ENCODE peak calls at places on chromosomes 13 and 19, in four cellular contexts. G is natural killer cell; O is effector memory CD8-positive, alpha-beta T cell; M is body of pancreas. W is an unnamed sample.

GRCh38 chr19:5987077-5987818 is 9.3 kb upstream of the RANBP3 start:
- ATAC-seq in M (peak; percentile 89), G (peak; percentile 89), O (peak; percentile 70), W (peak; percentile 63)

GRCh38 chr13:68970532-68970931 is 1137.1 kb upstream of the ATXN8OS start:
- ATAC-seq in O (no peak), G (no peak), M (no peak), W (no peak)

GRCh38 chr13:73248711-73249580 is 190.1 kb downstream of the KLF5 start:
- ATAC-seq in O (no peak), M (peak; percentile 99), G (no peak), W (no peak)

GRCh38 chr19:50890422-50891252 is 17.4 kb downstream of the KLK2 start:
- ATAC-seq in O (no peak), M (no peak), G (no peak), W (peak; percentile 53)

GRCh38 chr19:6737873-6738725 is 719 bp upstream of the GPR108 start:
- ATAC-seq in O (peak; percentile 9), M (peak; percentile 20), G (peak; percentile 8), W (peak; percentile 20)

GRCh38 chr19:33755314-33756020 is 41.2 kb upstream of the KCTD15 start:
- ATAC-seq in G (no peak), M (no peak), O (no peak), W (no peak)

GRCh38 chr13:25371608-25372274 is at the start of gene ATP8A2:
- ATAC-seq in O (no peak), M (peak; percentile 9), G (no peak), W (no peak)

GRCh38 chr13:21219044-21219381 is 42.6 kb downstream of the MRPL57 start:
- ATAC-seq in G (no peak), M (no peak), O (no peak), W (no peak)

GRCh38 chr13:50378513-50378970 is 363.3 kb downstream of the KCNRG start:
- ATAC-seq in G (no peak), M (no peak), O (no peak), W (no peak)

GRCh38 chr19:10079031-10079453 is 7.1 kb upstream of the SHFL start:
- ATAC-seq in G (no peak), O (no peak), M (peak; percentile 91), W (no peak)

GRCh38 chr19:34990578-34991192 is 9.4 kb upstream of the GRAMD1A start:
- ATAC-seq in G (no peak), O (no peak), M (no peak), W (peak; percentile 84)

GRCh38 chr19:50705422-50706019 is 14.1 kb downstream of the SHANK1 start:
- ATAC-seq in O (peak; percentile 32), G (peak; percentile 86), M (no peak), W (peak; percentile 45)

GRCh38 chr13:98309569-98310335 is 132.7 kb upstream of the RNF113B start:
- ATAC-seq in M (no peak), O (no peak), G (no peak), W (no peak)

GRCh38 chr19:3618144-3618810 is 8.3 kb downstream of the CACTIN start:
- ATAC-seq in G (peak; percentile 85), O (peak; percentile 56), M (peak; percentile 60), W (peak; percentile 77)

GRCh38 chr13:45194081-45194939 is 6.5 kb downstream of the KCTD4 start:
- ATAC-seq in O (no peak), M (peak; percentile 74), G (no peak), W (no peak)

GRCh38 chr13:100131863-100132574 is 43.1 kb downstream of the PCCA start:
- ATAC-seq in M (no peak), O (no peak), G (peak; percentile 31), W (peak; percentile 99)

GRCh38 chr13:24340608-24340955 is 31.2 kb downstream of the C1QTNF9 start:
- ATAC-seq in O (no peak), M (no peak), G (no peak), W (no peak)

GRCh38 chr13:42728507-42729180 is 52.7 kb upstream of the FAM216B start:
- ATAC-seq in M (no peak), O (no peak), G (no peak), W (no peak)

GRCh38 chr13:95237310-95237870 is 63.9 kb downstream of the ABCC4 start:
- ATAC-seq in G (no peak), O (no peak), M (no peak), W (no peak)

GRCh38 chr13:51905787-51906186 is 44.0 kb downstream of the CCDC70 start:
- ATAC-seq in M (no peak), G (no peak), O (no peak), W (no peak)

GRCh38 chr19:49492573-49493411 is 3.4 kb upstream of the RPS11 start:
- ATAC-seq in M (no peak), G (no peak), O (no peak), W (no peak)

GRCh38 chr13:111344471-111345191 is 24.2 kb downstream of the TEX29 start:
- ATAC-seq in G (no peak), O (no peak), M (no peak), W (no peak)

GRCh38 chr13:83162493-83162892 is 719.8 kb downstream of the SLITRK1 start:
- ATAC-seq in O (no peak), M (no peak), G (no peak), W (no peak)

GRCh38 chr13:28219408-28220099 is 81.2 kb downstream of the PAN3 start:
- ATAC-seq in O (no peak), G (no peak), M (no peak), W (peak; percentile 19)

GRCh38 chr19:6970478-6970877 is 50.8 kb downstream of the MBD3L2B start:
- ATAC-seq in M (no peak), O (no peak), G (no peak), W (peak; percentile 43)

GRCh38 chr19:37014456-37014855 is 63.8 kb upstream of the ZNF420 start:
- ATAC-seq in G (no peak), O (no peak), M (no peak), W (no peak)

GRCh38 chr13:98143157-98143553 is 261 bp downstream of the FARP1 start:
- ATAC-seq in M (peak; percentile 23), O (no peak), G (no peak), W (no peak)

GRCh38 chr13:35833031-35833430 is 298.2 kb downstream of the DCLK1 start:
- ATAC-seq in M (no peak), G (no peak), O (no peak), W (no peak)

GRCh38 chr13:100625447-100625846 is 36.9 kb upstream of the GGACT start:
- ATAC-seq in O (no peak), G (no peak), M (no peak), W (no peak)

GRCh38 chr13:52809310-52809769 is 39.1 kb downstream of the PCDH8 start:
- ATAC-seq in O (no peak), M (peak; percentile 70), G (peak; percentile 55), W (peak; percentile 65)

GRCh38 chr19:51739466-51740213 is 12.0 kb downstream of the FPR1 start:
- ATAC-seq in O (no peak), M (no peak), G (no peak), W (no peak)

GRCh38 chr19:1067341-1068103 is 555 bp downstream of the ARHGAP45 start:
- ATAC-seq in M (no peak), O (peak; percentile 66), G (peak; percentile 56), W (peak; percentile 27)

GRCh38 chr13:80469841-80470378 is 129.0 kb upstream of the SPRY2 start:
- ATAC-seq in G (no peak), M (peak; percentile 84), O (no peak), W (no peak)

GRCh38 chr13:28505543-28506135 is 10.7 kb upstream of the FLT1 start:
- ATAC-seq in M (no peak), G (no peak), O (no peak), W (no peak)

GRCh38 chr13:23147827-23148226 is 33.0 kb upstream of the SGCG start:
- ATAC-seq in G (no peak), O (no peak), M (no peak), W (no peak)

W was measured in activated T-helper 17 cell treated with anti-CD3 and anti-CD28 coated beads, Interleukin-2, amount 50 U/mL, for 72 hours.